ENCODE peak calls at places on chromosomes 3 and 15, in five cellular contexts. H, A, D, O and P are unnamed samples. For H3K4me1, the result is how much of the 10 kb centered on the place peaks cover.

GRCh38 chr3:32498992-32499391 is 3.7 kb downstream of the CMTM6 start:
- DNase-seq in H (no peak), A (no peak), D (no peak), O (no peak), P (no peak)

GRCh38 chr3:13069495-13069894 is 3.7 kb downstream of the IQSEC1 start:
- DNase-seq in H (no peak), A (no peak), D (no peak), O (no peak), P (no peak)

GRCh38 chr15:89115547-89115946 is 27.3 kb downstream of the ABHD2 start:
- DNase-seq in H (no peak), A (no peak), D (no peak), O (no peak), P (no peak)

GRCh38 chr15:48850648-48851047 is 27.3 kb upstream of the EID1 start:
- DNase-seq in H (no peak), A (no peak), D (no peak), O (no peak), P (no peak)

GRCh38 chr15:70192490-70192889 is 94.8 kb upstream of the TLE3 start:
- DNase-seq in H (no peak), A (no peak), D (no peak), O (no peak), P (no peak)

GRCh38 chr15:42344763-42345162 is 14.5 kb upstream of the CAPN3 start:
- DNase-seq in H (no peak), A (peak), D (no peak), O (no peak), P (no peak)

GRCh38 chr3:119235151-119235550 is 5.5 kb downstream of the B4GALT4 start:
- DNase-seq in H (no peak), A (peak), D (no peak), O (no peak), P (no peak)

GRCh38 chr3:155204851-155205250 is 88.6 kb downstream of the STRIT1 start:
- DNase-seq in H (no peak), A (no peak), D (no peak), O (no peak), P (no peak)

GRCh38 chr3:120399372-120399771 is 50.2 kb upstream of the LRRC58 start:
- DNase-seq in H (no peak), A (no peak), D (no peak), O (no peak), P (no peak)

GRCh38 chr3:71809321-71809720 is 24.4 kb upstream of the PROK2 start:
- DNase-seq in H (no peak), A (no peak), D (no peak), O (no peak), P (no peak)

GRCh38 chr3:188154758-188155574 is 1.0 kb downstream of the LPP start:
- DNase-seq in H (no peak), A (peak), D (no peak), O (no peak), P (no peak)

GRCh38 chr3:157089455-157090221 is 70.3 kb downstream of the CCNL1 start:
- DNase-seq in H (no peak), A (peak), D (no peak), O (no peak), P (peak)

GRCh38 chr15:45441686-45442085 is 63.3 kb upstream of the GATM start:
- DNase-seq in H (no peak), A (no peak), D (no peak), O (no peak), P (no peak)

GRCh38 chr3:178672263-178672662 is 136.0 kb downstream of the KCNMB2 start:
- DNase-seq in H (no peak), A (no peak), D (no peak), O (no peak), P (no peak)

GRCh38 chr15:41987246-41987924 is 15.0 kb upstream of the EHD4 start:
- DNase-seq in H (no peak), A (no peak), D (no peak), O (no peak), P (no peak)

GRCh38 chr15:79505956-79506355 is 73.8 kb downstream of the MINAR1 start:
- DNase-seq in H (no peak), A (no peak), D (no peak), O (no peak), P (no peak)

GRCh38 chr3:185936814-185937688 is 763 bp downstream of the TRA2B start:
- DNase-seq in H (peak), A (peak), D (peak), O (peak), P (peak)
- TF ChIP-seq POLR2A in H (peak), A (no peak), D (peak), O (no peak), P (no peak)

DNA sequence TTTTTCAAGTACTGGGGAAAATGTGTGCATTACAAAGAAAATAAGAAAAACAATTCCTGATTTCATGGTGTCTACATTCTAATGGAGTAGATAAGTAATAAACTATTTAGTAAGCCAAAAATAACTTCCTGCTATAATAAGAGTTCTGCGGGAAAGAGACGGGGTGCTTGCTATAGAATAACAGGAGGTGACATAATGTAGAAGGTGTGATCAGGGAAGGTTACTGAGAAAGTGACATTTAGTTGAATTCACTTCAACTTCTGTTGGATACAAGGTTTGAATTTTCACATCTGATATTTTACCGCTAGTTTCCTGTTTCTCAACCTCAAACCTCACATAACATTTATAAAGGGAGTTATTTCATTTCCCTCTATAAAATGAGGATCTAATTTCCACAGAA is 102.3 kb upstream of the GBE1 start:
- DNase-seq in H (no peak), A (no peak), D (no peak), O (no peak), P (no peak)
- H3K4me1 ChIP-seq in H (under half), A (under half), D (under half), O (under half), P (under half)

GRCh38 chr3:49028298-49028672 is 913 bp downstream of the IMPDH2 start:
- DNase-seq in H (no peak), A (no peak), D (no peak), O (no peak), P (no peak)

GRCh38 chr3:49025793-49026520 is 3.2 kb downstream of the IMPDH2 start:
- DNase-seq in H (no peak), A (no peak), D (no peak), O (no peak), P (no peak)

GRCh38 chr3:49028673-49029562 is at the start of gene IMPDH2:
- DNase-seq in H (peak), A (peak), D (peak), O (peak), P (peak)

GRCh38 chr3:49026536-49026935 is 2.7 kb downstream of the IMPDH2 start:
- DNase-seq in H (no peak), A (no peak), D (no peak), O (no peak), P (no peak)

GRCh38 chr3:49027634-49028033 is 1.6 kb downstream of the IMPDH2 start:
- DNase-seq in H (no peak), A (no peak), D (no peak), O (no peak), P (no peak)
- TF ChIP-seq POLR2A in H (no peak), A (no peak), D (no peak), O (no peak), P (no peak)

DNA sequence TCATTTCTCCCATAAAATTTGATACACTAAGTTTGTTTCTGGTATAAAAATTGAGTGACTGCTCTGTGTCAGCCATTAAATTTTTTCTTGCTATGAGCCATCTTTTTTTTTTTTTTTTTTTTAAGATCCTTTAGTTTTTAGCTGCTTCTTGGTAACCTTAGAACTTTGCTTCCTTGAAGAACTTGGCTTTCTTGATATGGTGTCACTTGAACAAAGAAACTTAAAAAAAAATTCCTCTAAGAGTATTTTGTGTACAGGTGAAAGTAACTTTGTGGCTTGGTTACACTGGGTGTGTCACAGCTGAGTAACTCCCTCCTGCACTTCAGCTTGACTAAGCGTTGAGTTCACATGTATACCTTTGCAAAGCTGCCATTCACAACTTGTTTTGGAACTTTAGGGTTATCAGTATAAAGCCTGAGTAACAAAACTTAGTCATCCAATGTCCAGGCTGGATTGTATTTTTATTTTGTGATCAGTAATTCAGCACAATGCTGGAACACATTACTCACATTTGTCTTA is 6.5 kb downstream of the CHD2 start:
- DNase-seq in H (no peak), A (peak), D (no peak), O (no peak), P (no peak)
- H3K4me1 ChIP-seq in H (half or more), A (under half), D (half or more), O (half or more), P (under half)

GRCh38 chr3:152308475-152308844 is 39.7 kb downstream of the MBNL1 start:
- DNase-seq in H (no peak), A (no peak), D (no peak), O (no peak), P (no peak)
- TF ChIP-seq POLR2A in H (no peak), A (no peak), D (no peak), O (no peak), P (no peak)

DNA sequence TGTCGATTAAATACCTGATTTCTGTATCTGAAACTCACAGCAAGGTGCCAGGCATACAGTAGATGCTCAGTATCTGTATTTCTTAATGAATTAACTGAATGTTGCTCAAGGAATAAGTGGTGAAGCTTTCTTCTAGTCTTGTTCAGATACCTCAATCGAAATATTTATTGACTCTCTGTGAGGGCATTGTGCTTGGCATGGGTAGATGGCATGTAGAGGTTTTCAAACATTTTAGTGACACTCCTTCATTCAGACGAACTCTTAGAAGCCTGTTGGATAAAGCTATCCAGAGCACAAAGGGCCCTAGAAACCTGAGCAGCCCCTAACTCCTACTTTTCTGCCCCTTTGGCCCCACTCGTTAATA is 369 bp upstream of the SNX1 start:
- DNase-seq in H (no peak), A (no peak), D (no peak), O (no peak), P (no peak)
- H3K4me1 ChIP-seq in H (half or more), A (under half), D (half or more), O (half or more), P (under half)

GRCh38 chr3:115843206-115843605 is 219.9 kb downstream of the GAP43 start:
- DNase-seq in H (no peak), A (no peak), D (no peak), O (no peak), P (no peak)

GRCh38 chr3:115851571-115851970 is 228.3 kb downstream of the GAP43 start:
- DNase-seq in H (no peak), A (no peak), D (no peak), O (no peak), P (no peak)

GRCh38 chr3:115848641-115849040 is 225.3 kb downstream of the GAP43 start:
- DNase-seq in H (no peak), A (no peak), D (no peak), O (no peak), P (no peak)

DNA sequence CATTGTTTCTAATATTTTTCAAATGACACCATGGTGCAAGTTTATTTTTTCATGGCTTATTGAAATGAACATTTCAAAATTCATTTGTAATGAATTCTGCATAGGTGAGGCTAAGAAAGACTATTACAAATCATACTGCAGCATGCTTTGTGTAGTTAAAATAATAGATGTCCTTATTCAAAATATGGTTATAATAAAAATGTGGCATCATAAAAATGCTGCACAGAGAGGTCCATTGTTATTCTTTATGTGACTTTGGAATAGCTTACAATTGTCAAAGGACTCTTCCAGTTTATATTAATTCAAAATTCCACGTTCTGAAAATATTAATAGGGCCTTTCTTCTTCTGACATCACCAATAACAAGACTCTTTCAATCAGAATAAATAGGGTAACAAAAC is 222.7 kb downstream of the GAP43 start:
- DNase-seq in H (no peak), A (no peak), D (no peak), O (no peak), P (no peak)
- TF ChIP-seq POLR2A in H (no peak), A (no peak), D (no peak), O (no peak), P (no peak)

GRCh38 chr3:56290376-56290775 is 177.9 kb downstream of the ERC2 start:
- DNase-seq in H (no peak), A (no peak), D (no peak), O (no peak), P (no peak)
- H3K4me1 ChIP-seq in H (under half), A (under half), D (under half), O (under half), P (under half)

GRCh38 chr15:99122831-99123705 is 18.2 kb downstream of the SYNM start:
- DNase-seq in H (no peak), A (no peak), D (no peak), O (no peak), P (no peak)
- TF ChIP-seq POLR2A in H (no peak), A (no peak), D (no peak), O (no peak), P (no peak)